ENCODE peak calls at places on chromosomes 12 and 14, in five cellular contexts. One of them, this sample, is unnamed.

GRCh38 chr12:50398931-50399330 is 1.8 kb upstream of the LARP4 start:
- DNase-seq in mucosa of descending colon: no peak
- DNase-seq in stomach: no peak
- DNase-seq in DMS53: no peak
- DNase-seq in psoas muscle: no peak
- DNase-seq in this sample: no peak

GRCh38 chr12:1934831-1935230 is 16.4 kb upstream of the CACNA2D4 start:
- DNase-seq in mucosa of descending colon: no peak
- DNase-seq in stomach: no peak
- DNase-seq in DMS53: no peak
- DNase-seq in psoas muscle: no peak
- DNase-seq in this sample: peak

GRCh38 chr12:82596484-82596883 is 90.2 kb upstream of the TMTC2 start:
- DNase-seq in mucosa of descending colon: no peak
- DNase-seq in stomach: no peak
- DNase-seq in DMS53: peak
- DNase-seq in psoas muscle: no peak
- DNase-seq in this sample: no peak

GRCh38 chr14:100020623-100021022 is 44.6 kb upstream of the EVL start:
- DNase-seq in mucosa of descending colon: no peak
- DNase-seq in stomach: no peak
- DNase-seq in DMS53: no peak
- DNase-seq in psoas muscle: no peak
- DNase-seq in this sample: no peak

GRCh38 chr14:71232506-71232905 is 325.2 kb downstream of the PCNX1 start:
- DNase-seq in mucosa of descending colon: no peak
- DNase-seq in stomach: no peak
- DNase-seq in DMS53: peak
- DNase-seq in psoas muscle: no peak
- DNase-seq in this sample: no peak

GRCh38 chr12:113298861-113299545 is 35.9 kb downstream of the SLC8B1 start:
- DNase-seq in mucosa of descending colon: peak
- DNase-seq in stomach: no peak
- DNase-seq in DMS53: no peak
- DNase-seq in psoas muscle: peak
- DNase-seq in this sample: no peak

GRCh38 chr12:71938728-71939385 is at the start of gene TPH2:
- DNase-seq in mucosa of descending colon: no peak
- DNase-seq in stomach: peak
- DNase-seq in DMS53: peak
- DNase-seq in psoas muscle: peak
- DNase-seq in this sample: peak

GRCh38 chr14:81268016-81268416 is 47.3 kb upstream of the GTF2A1 start:
- DNase-seq in mucosa of descending colon: no peak
- DNase-seq in stomach: no peak
- DNase-seq in DMS53: peak
- DNase-seq in psoas muscle: no peak
- DNase-seq in this sample: no peak

GRCh38 chr12:7376196-7376595 is 67.8 kb downstream of the CD163L1 start:
- DNase-seq in mucosa of descending colon: no peak
- DNase-seq in stomach: no peak
- DNase-seq in DMS53: no peak
- DNase-seq in psoas muscle: no peak
- DNase-seq in this sample: no peak

GRCh38 chr12:11798856-11799530 is 149.5 kb downstream of the ETV6 start:
- DNase-seq in mucosa of descending colon: no peak
- DNase-seq in stomach: no peak
- DNase-seq in DMS53: no peak
- DNase-seq in psoas muscle: no peak
- DNase-seq in this sample: no peak

GRCh38 chr12:108825205-108825950 is 32.0 kb downstream of the SSH1 start:
- DNase-seq in mucosa of descending colon: no peak
- DNase-seq in stomach: no peak
- DNase-seq in DMS53: peak
- DNase-seq in psoas muscle: no peak
- DNase-seq in this sample: no peak

GRCh38 chr12:96445743-96446655 is 43.4 kb upstream of the CFAP54 start:
- DNase-seq in mucosa of descending colon: no peak
- DNase-seq in stomach: no peak
- DNase-seq in DMS53: peak
- DNase-seq in psoas muscle: no peak
- DNase-seq in this sample: no peak

GRCh38 chr12:7383157-7383556 is 60.8 kb downstream of the CD163L1 start:
- DNase-seq in mucosa of descending colon: no peak
- DNase-seq in stomach: no peak
- DNase-seq in DMS53: no peak
- DNase-seq in psoas muscle: no peak
- DNase-seq in this sample: no peak

GRCh38 chr14:83960832-83961512 is 1569.0 kb upstream of the FLRT2 start:
- DNase-seq in mucosa of descending colon: no peak
- DNase-seq in stomach: no peak
- DNase-seq in DMS53: no peak
- DNase-seq in psoas muscle: no peak
- DNase-seq in this sample: no peak

GRCh38 chr12:105164068-105164467 is 56.5 kb downstream of the WASHC4 start:
- DNase-seq in mucosa of descending colon: no peak
- DNase-seq in stomach: no peak
- DNase-seq in DMS53: peak
- DNase-seq in psoas muscle: no peak
- DNase-seq in this sample: no peak